ENCODE peak calls at places on chromosomes 2 and 18, in seven cellular contexts. F is pancreas, T is mesendoderm, E is GM23248, P is substantia nigra, R is colonic mucosa, U is tibial nerve. A is an unnamed sample.

GRCh38 chr18:55337908-55338521 is 250.0 kb downstream of the TCF4 start:
- DNase-seq in F (no peak), T (no peak), E (peak), P (peak), R (no peak), U (no peak), A (no peak)

GRCh38 chr2:112768432-112768831 is 4.0 kb upstream of the CKAP2L start:
- DNase-seq in F (no peak), T (no peak), E (peak), P (no peak), R (no peak), U (no peak), A (no peak)

GRCh38 chr2:56589194-56589593 is 405.4 kb downstream of the CCDC85A start:
- DNase-seq in F (no peak), T (no peak), E (no peak), P (no peak), R (no peak), U (no peak), A (no peak)

GRCh38 chr18:67358947-67359346 is 157.6 kb downstream of the DSEL start:
- DNase-seq in F (no peak), T (no peak), E (no peak), P (no peak), R (no peak), U (no peak), A (no peak)

GRCh38 chr18:46917808-46918600 is 602 bp downstream of the KATNAL2 start:
- DNase-seq in F (no peak), T (peak), E (peak), P (no peak), R (peak), U (no peak), A (no peak)

GRCh38 chr18:1292167-1292566 is 387.5 kb downstream of the ADCYAP1 start:
- DNase-seq in F (no peak), T (no peak), E (no peak), P (no peak), R (no peak), U (no peak), A (no peak)

GRCh38 chr2:214577769-214578168 is 166.9 kb downstream of the VWC2L start:
- DNase-seq in F (no peak), T (no peak), E (peak), P (no peak), R (no peak), U (no peak), A (no peak)

GRCh38 chr2:84800194-84800805 is 80.6 kb downstream of the TRABD2A start:
- DNase-seq in F (no peak), T (no peak), E (no peak), P (no peak), R (no peak), U (no peak), A (no peak)

GRCh38 chr2:162021659-162022058 is 52.4 kb downstream of the DPP4 start:
- DNase-seq in F (no peak), T (no peak), E (no peak), P (no peak), R (no peak), U (no peak), A (no peak)

DNA sequence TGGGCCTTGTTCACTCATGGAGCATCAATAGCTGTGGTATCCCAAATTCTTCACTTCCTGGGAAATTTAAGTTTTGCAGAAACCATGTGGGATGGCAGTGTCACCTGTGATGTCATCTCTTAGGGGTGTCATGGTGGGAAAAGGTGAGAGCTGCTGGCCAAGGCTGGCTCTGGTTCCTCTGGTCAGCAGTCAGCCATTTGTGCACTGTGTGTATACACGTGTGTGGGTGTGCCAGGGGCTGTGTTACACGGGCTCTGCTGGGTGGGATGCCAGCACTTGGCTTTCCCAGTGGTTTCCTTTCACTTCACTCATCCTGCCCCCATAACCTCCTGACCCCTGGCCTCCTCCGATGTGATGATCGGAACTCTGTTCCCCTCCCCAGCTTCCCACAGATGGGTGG is 21.3 kb downstream of the SAG start:
- DNase-seq in F (no peak), T (no peak), E (no peak), P (no peak), R (no peak), U (no peak), A (no peak)
- H3K27ac ChIP-seq in F (no peak), T (no peak), E (no peak), P (no peak), R (no peak), U (no peak), A (no peak)

DNA sequence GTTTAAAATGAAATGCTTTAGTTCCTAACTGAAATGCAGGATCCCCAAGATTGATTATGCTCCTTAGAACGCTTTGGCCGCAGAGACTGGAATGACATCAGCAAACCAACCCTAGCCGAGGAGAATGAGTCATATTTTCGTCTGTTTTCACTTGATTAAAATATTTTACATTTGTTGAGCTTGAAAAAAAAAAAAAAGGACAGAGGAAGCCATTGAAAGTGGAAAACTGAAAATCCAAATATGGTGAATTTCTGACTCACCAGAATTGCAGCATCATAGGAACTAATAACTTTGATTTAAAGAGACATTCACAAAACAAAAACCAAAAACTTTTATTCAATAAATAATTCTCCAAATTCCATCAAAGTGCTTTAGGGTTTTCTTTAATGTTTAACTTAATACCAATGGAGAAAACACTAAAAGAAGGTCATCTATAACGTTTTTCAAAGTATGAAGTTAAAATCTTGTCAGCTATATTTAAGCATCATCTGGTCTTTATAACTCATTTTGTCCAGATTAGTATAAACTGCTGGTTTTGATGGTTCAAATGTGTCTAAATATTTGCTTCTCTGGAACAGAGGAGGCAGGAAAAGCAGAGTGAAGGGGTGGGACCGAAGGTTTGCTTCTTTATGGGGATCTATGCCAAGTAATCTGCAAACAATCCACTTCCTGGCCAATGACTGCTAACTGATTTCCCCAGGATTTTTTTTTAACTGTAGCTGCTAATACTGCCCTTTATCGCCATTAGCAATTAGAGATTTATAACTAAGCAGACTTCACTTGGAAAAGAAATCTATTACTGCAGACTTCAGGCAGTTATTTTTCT is 30.9 kb upstream of the COL5A2 start:
- DNase-seq in F (no peak), T (peak), E (peak), P (no peak), R (peak), U (peak), A (no peak)
- H3K27ac ChIP-seq in F (no peak), T (peak), E (peak), P (no peak), R (peak), U (peak), A (no peak)

GRCh38 chr2:152301131-152301530 is 33.8 kb upstream of the FMNL2 start:
- DNase-seq in F (no peak), T (no peak), E (no peak), P (no peak), R (no peak), U (no peak), A (no peak)
- H3K27ac ChIP-seq in F (no peak), T (no peak), E (no peak), P (no peak), R (no peak), U (no peak), A (no peak)

GRCh38 chr2:181457741-181458425 is 697 bp downstream of the ITGA4 start:
- DNase-seq in F (peak), T (peak), E (peak), P (no peak), R (peak), U (peak), A (peak)
- H3K27ac ChIP-seq in F (no peak), T (no peak), E (peak), P (no peak), R (peak), U (peak), A (peak)

GRCh38 chr2:217790681-217791392 is 212.0 kb downstream of the TNS1 start:
- DNase-seq in F (no peak), T (no peak), E (peak), P (no peak), R (no peak), U (no peak), A (no peak)

GRCh38 chr2:217794133-217794986 is 208.4 kb downstream of the TNS1 start:
- DNase-seq in F (no peak), T (no peak), E (no peak), P (no peak), R (peak), U (no peak), A (no peak)

GRCh38 chr2:217795067-217795466 is 207.7 kb downstream of the TNS1 start:
- DNase-seq in F (no peak), T (no peak), E (no peak), P (no peak), R (peak), U (no peak), A (no peak)

GRCh38 chr2:217793566-217794132 is 209.1 kb downstream of the TNS1 start:
- DNase-seq in F (no peak), T (no peak), E (no peak), P (no peak), R (peak), U (no peak), A (no peak)

GRCh38 chr2:217792611-217793527 is 209.9 kb downstream of the TNS1 start:
- DNase-seq in F (no peak), T (no peak), E (peak), P (no peak), R (no peak), U (no peak), A (no peak)
- H3K27ac ChIP-seq in F (no peak), T (no peak), E (no peak), P (no peak), R (no peak), U (no peak), A (no peak)

DNA sequence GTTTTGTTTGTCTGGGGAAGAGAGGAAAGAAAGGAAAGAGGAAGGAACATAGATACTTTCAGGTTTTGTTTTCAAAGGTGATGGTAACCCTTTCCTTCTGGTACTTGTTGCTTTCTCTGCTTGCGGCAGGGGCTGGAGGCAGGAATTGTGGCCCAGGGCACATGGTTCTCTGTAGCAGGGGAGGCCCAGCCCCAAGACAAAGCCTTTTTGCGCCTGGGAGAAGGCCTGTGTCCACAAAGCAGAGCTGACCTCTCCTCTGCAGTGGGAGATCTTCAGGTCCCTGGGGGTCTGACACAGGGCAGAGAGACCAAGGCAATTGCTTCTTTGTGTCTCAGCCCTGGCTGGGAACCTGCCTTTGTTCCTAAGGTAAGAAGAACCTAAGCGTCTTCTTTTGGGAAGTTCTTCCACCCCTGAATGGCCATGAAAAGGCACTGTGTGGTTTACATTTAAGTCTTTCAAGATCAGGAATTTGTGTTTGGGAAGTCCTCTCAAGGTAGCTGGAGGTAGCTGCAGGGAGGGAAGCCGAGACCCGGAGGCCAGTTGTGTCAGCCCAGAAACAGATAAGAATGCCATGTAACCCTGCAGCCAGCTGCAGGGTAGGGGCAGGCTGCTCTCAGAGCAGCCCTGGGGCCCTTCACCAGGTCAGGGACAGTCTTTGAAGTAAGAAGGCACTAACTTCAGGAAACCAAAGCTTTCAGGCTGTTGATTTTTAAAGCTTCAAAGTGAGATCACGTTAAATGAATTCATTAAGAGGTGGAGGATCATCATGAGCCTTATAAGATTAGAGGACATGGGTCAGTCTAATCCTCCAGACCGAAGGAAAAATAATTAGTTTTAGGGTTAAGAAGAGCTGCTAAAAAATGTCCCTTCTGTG is 119.3 kb downstream of the STPG4 start:
- DNase-seq in F (peak), T (peak), E (no peak), P (no peak), R (no peak), U (no peak), A (no peak)
- H3K27ac ChIP-seq in F (peak), T (no peak), E (peak), P (peak), R (peak), U (peak), A (no peak)

GRCh38 chr2:96541753-96542152 is 5.2 kb downstream of the ARID5A start:
- DNase-seq in F (no peak), T (no peak), E (no peak), P (no peak), R (no peak), U (no peak), A (no peak)
- H3K27ac ChIP-seq in F (no peak), T (no peak), E (peak), P (no peak), R (no peak), U (no peak), A (no peak)

DNA sequence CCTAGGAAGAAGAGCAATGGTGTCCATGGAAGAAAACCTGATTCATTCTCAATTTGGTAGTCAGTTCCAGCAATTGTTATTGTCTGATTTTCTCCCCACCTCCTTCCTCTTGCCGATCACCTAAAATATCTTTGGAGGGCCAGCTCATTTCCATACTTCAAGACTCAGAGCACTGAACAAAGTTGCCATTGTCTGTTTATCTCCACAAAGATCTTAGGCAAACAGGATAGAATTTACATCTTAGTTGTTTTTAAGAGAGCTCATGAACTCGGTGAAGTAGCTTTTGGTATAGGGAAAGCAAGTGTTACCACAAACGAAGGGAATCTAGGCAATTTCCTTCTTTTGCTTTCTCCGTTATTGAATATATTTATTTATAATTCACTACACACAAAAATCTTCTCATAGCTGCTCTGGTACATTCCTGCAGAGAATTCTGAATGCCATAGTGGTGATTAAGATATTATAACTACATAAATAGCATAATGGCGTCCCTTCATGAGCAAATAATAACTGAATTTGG is 41.5 kb upstream of the CHST9 start:
- DNase-seq in F (no peak), T (peak), E (no peak), P (no peak), R (no peak), U (no peak), A (no peak)
- H3K27ac ChIP-seq in F (no peak), T (no peak), E (no peak), P (no peak), R (no peak), U (no peak), A (no peak)